ENCODE peak calls at places on chromosomes 3 and 15, in ten cellular contexts. One of them, this sample, is unnamed.

GRCh38 chr3:114179575-114179974 is 723 bp upstream of the DRD3 start:
- DNase-seq in activated effector memory CD4-positive, alpha-beta T cell treated with anti-CD3 and anti-CD28 coated beads, Interleukin-2, amount 50 U/mL, for 16 hours: no peak
- DNase-seq in AG20443: peak
- DNase-seq in cardiac muscle cell: peak
- DNase-seq in keratinocyte: no peak
- DNase-seq in HuH-7.5: no peak
- DNase-seq in HFFc6: peak
- DNase-seq in left ventricle myocardium superior: no peak
- DNase-seq in effector CD4-positive, alpha-beta T cell: no peak
- DNase-seq in astrocyte: peak
- DNase-seq in this sample: no peak

GRCh38 chr15:37054336-37054735 is 46.0 kb downstream of the MEIS2 start:
- DNase-seq in HFFc6: no peak
- DNase-seq in AG20443: no peak
- DNase-seq in effector CD4-positive, alpha-beta T cell: no peak
- DNase-seq in keratinocyte: no peak
- DNase-seq in activated effector memory CD4-positive, alpha-beta T cell treated with anti-CD3 and anti-CD28 coated beads, Interleukin-2, amount 50 U/mL, for 16 hours: no peak
- DNase-seq in astrocyte: peak
- DNase-seq in HuH-7.5: no peak
- DNase-seq in cardiac muscle cell: no peak
- DNase-seq in left ventricle myocardium superior: no peak
- DNase-seq in this sample: no peak

GRCh38 chr3:176172430-176172954 is 1024.8 kb downstream of the TBL1XR1 start:
- DNase-seq in cardiac muscle cell: no peak
- DNase-seq in AG20443: no peak
- DNase-seq in astrocyte: no peak
- DNase-seq in effector CD4-positive, alpha-beta T cell: no peak
- DNase-seq in keratinocyte: no peak
- DNase-seq in activated effector memory CD4-positive, alpha-beta T cell treated with anti-CD3 and anti-CD28 coated beads, Interleukin-2, amount 50 U/mL, for 16 hours: no peak
- DNase-seq in HFFc6: no peak
- DNase-seq in HuH-7.5: no peak
- DNase-seq in left ventricle myocardium superior: no peak
- DNase-seq in this sample: no peak

GRCh38 chr3:38579146-38579545 is 70.3 kb downstream of the SCN5A start:
- DNase-seq in astrocyte: peak
- DNase-seq in effector CD4-positive, alpha-beta T cell: no peak
- DNase-seq in activated effector memory CD4-positive, alpha-beta T cell treated with anti-CD3 and anti-CD28 coated beads, Interleukin-2, amount 50 U/mL, for 16 hours: peak
- DNase-seq in AG20443: no peak
- DNase-seq in cardiac muscle cell: peak
- DNase-seq in HuH-7.5: peak
- DNase-seq in HFFc6: no peak
- DNase-seq in left ventricle myocardium superior: peak
- DNase-seq in keratinocyte: no peak
- DNase-seq in this sample: peak

GRCh38 chr15:70182858-70183695 is 85.4 kb upstream of the TLE3 start:
- DNase-seq in keratinocyte: no peak
- DNase-seq in astrocyte: no peak
- DNase-seq in AG20443: no peak
- DNase-seq in effector CD4-positive, alpha-beta T cell: no peak
- DNase-seq in HFFc6: no peak
- DNase-seq in cardiac muscle cell: no peak
- DNase-seq in activated effector memory CD4-positive, alpha-beta T cell treated with anti-CD3 and anti-CD28 coated beads, Interleukin-2, amount 50 U/mL, for 16 hours: no peak
- DNase-seq in HuH-7.5: no peak
- DNase-seq in left ventricle myocardium superior: no peak
- DNase-seq in this sample: peak

GRCh38 chr3:52346623-52347530 is 30.8 kb downstream of the DNAH1 start:
- DNase-seq in cardiac muscle cell: no peak
- DNase-seq in AG20443: peak
- DNase-seq in effector CD4-positive, alpha-beta T cell: no peak
- DNase-seq in HFFc6: peak
- DNase-seq in keratinocyte: no peak
- DNase-seq in activated effector memory CD4-positive, alpha-beta T cell treated with anti-CD3 and anti-CD28 coated beads, Interleukin-2, amount 50 U/mL, for 16 hours: no peak
- DNase-seq in astrocyte: peak
- DNase-seq in left ventricle myocardium superior: peak
- DNase-seq in HuH-7.5: no peak
- DNase-seq in this sample: no peak

GRCh38 chr15:99252326-99252725 is 1.0 kb downstream of the LRRC28 start:
- DNase-seq in HFFc6: no peak
- DNase-seq in keratinocyte: no peak
- DNase-seq in astrocyte: no peak
- DNase-seq in activated effector memory CD4-positive, alpha-beta T cell treated with anti-CD3 and anti-CD28 coated beads, Interleukin-2, amount 50 U/mL, for 16 hours: no peak
- DNase-seq in AG20443: no peak
- DNase-seq in cardiac muscle cell: no peak
- DNase-seq in left ventricle myocardium superior: no peak
- DNase-seq in effector CD4-positive, alpha-beta T cell: no peak
- DNase-seq in HuH-7.5: no peak
- DNase-seq in this sample: no peak

GRCh38 chr3:184874709-184875644 is 63.0 kb downstream of the VPS8 start:
- DNase-seq in cardiac muscle cell: peak
- DNase-seq in astrocyte: peak
- DNase-seq in keratinocyte: no peak
- DNase-seq in left ventricle myocardium superior: no peak
- DNase-seq in HuH-7.5: peak
- DNase-seq in activated effector memory CD4-positive, alpha-beta T cell treated with anti-CD3 and anti-CD28 coated beads, Interleukin-2, amount 50 U/mL, for 16 hours: no peak
- DNase-seq in effector CD4-positive, alpha-beta T cell: no peak
- DNase-seq in HFFc6: peak
- DNase-seq in AG20443: peak
- DNase-seq in this sample: no peak

GRCh38 chr15:101053261-101053660 is 134.1 kb downstream of the LRRK1 start:
- DNase-seq in HFFc6: no peak
- DNase-seq in cardiac muscle cell: no peak
- DNase-seq in left ventricle myocardium superior: no peak
- DNase-seq in activated effector memory CD4-positive, alpha-beta T cell treated with anti-CD3 and anti-CD28 coated beads, Interleukin-2, amount 50 U/mL, for 16 hours: no peak
- DNase-seq in effector CD4-positive, alpha-beta T cell: no peak
- DNase-seq in HuH-7.5: peak
- DNase-seq in AG20443: no peak
- DNase-seq in astrocyte: no peak
- DNase-seq in keratinocyte: no peak
- DNase-seq in this sample: peak

GRCh38 chr15:63277893-63278505 is 594 bp downstream of the APH1B start:
- DNase-seq in keratinocyte: no peak
- DNase-seq in effector CD4-positive, alpha-beta T cell: no peak
- DNase-seq in AG20443: no peak
- DNase-seq in activated effector memory CD4-positive, alpha-beta T cell treated with anti-CD3 and anti-CD28 coated beads, Interleukin-2, amount 50 U/mL, for 16 hours: no peak
- DNase-seq in cardiac muscle cell: peak
- DNase-seq in HuH-7.5: no peak
- DNase-seq in left ventricle myocardium superior: no peak
- DNase-seq in astrocyte: no peak
- DNase-seq in HFFc6: no peak
- DNase-seq in this sample: no peak

GRCh38 chr3:190385835-190386688 is 1.9 kb upstream of the CLDN16 start:
- DNase-seq in cardiac muscle cell: no peak
- DNase-seq in keratinocyte: peak
- DNase-seq in left ventricle myocardium superior: no peak
- DNase-seq in effector CD4-positive, alpha-beta T cell: no peak
- DNase-seq in AG20443: peak
- DNase-seq in HFFc6: peak
- DNase-seq in astrocyte: peak
- DNase-seq in activated effector memory CD4-positive, alpha-beta T cell treated with anti-CD3 and anti-CD28 coated beads, Interleukin-2, amount 50 U/mL, for 16 hours: no peak
- DNase-seq in HuH-7.5: no peak
- DNase-seq in this sample: no peak

This sample was measured in spleen.